ENCODE peak calls at places on chromosomes 13 and 19, in five cellular contexts. N is suprapubic skin, U is adrenal gland, Q is GM12892, G is lower leg skin. W is an unnamed sample.

GRCh38 chr13:46211521-46212351 is at the start of gene LRRC63:
- DNase-seq in N (peak), U (peak), Q (peak), G (peak), W (peak)

GRCh38 chr13:105804561-105805190 is 730.8 kb downstream of the EFNB2 start:
- DNase-seq in N (no peak), U (no peak), Q (no peak), G (no peak), W (no peak)

GRCh38 chr19:12786149-12786870 is 5.0 kb upstream of the JUNB start:
- DNase-seq in N (no peak), U (peak), Q (no peak), G (peak), W (no peak)

GRCh38 chr19:55647732-55648656 is at the start of gene CCDC106:
- DNase-seq in N (no peak), U (peak), Q (no peak), G (no peak), W (no peak)

GRCh38 chr13:83003185-83003584 is 879.1 kb downstream of the SLITRK1 start:
- DNase-seq in N (no peak), U (no peak), Q (no peak), G (no peak), W (no peak)

GRCh38 chr13:106963151-106963550 is 395.2 kb upstream of the ARGLU1 start:
- DNase-seq in N (no peak), U (no peak), Q (no peak), G (no peak), W (no peak)

GRCh38 chr19:33231511-33231910 is 5.9 kb upstream of the SLC7A10 start:
- DNase-seq in N (no peak), U (no peak), Q (no peak), G (no peak), W (no peak)

GRCh38 chr19:4067396-4068057 is 828 bp upstream of the ZBTB7A start:
- DNase-seq in N (no peak), U (no peak), Q (no peak), G (no peak), W (no peak)

GRCh38 chr19:35166100-35167063 is 11.8 kb downstream of the FXYD5 start:
- DNase-seq in N (peak), U (no peak), Q (no peak), G (no peak), W (no peak)

GRCh38 chr19:53906211-53907192 is 2.6 kb upstream of the CACNG7 start:
- DNase-seq in N (no peak), U (no peak), Q (peak), G (no peak), W (peak)

GRCh38 chr13:40468227-40468838 is 198.1 kb downstream of the FOXO1 start:
- DNase-seq in N (no peak), U (no peak), Q (no peak), G (no peak), W (no peak)

GRCh38 chr19:32720936-32721250 is 1.3 kb downstream of the TDRD12 start:
- DNase-seq in N (no peak), U (no peak), Q (no peak), G (no peak), W (no peak)

GRCh38 chr19:35935911-35936737 is at the start of gene LRFN3:
- DNase-seq in N (no peak), U (peak), Q (no peak), G (peak), W (peak)

GRCh38 chr13:44969858-44970484 is 19.3 kb downstream of the NUFIP1 start:
- DNase-seq in N (no peak), U (no peak), Q (no peak), G (no peak), W (no peak)

GRCh38 chr19:53333466-53334449 is at the start of gene ZNF845:
- DNase-seq in N (peak), U (peak), Q (peak), G (peak), W (peak)

GRCh38 chr13:23789576-23790346 is 99.4 kb downstream of the MIPEP start:
- DNase-seq in N (no peak), U (no peak), Q (no peak), G (peak), W (no peak)

GRCh38 chr13:25729201-25729600 is 322.6 kb downstream of the SHISA2 start:
- DNase-seq in N (no peak), U (no peak), Q (no peak), G (no peak), W (no peak)

GRCh38 chr13:28313579-28313978 is 175.2 kb downstream of the PAN3 start:
- DNase-seq in N (no peak), U (no peak), Q (no peak), G (no peak), W (no peak)

GRCh38 chr19:11131471-11131870 is 24.1 kb downstream of the SPC24 start:
- DNase-seq in N (no peak), U (no peak), Q (no peak), G (no peak), W (no peak)

GRCh38 chr13:114078501-114079451 is 53.6 kb downstream of the RASA3 start:
- DNase-seq in N (peak), U (no peak), Q (no peak), G (no peak), W (no peak)

GRCh38 chr13:40433577-40433976 is 232.9 kb downstream of the FOXO1 start:
- DNase-seq in N (no peak), U (no peak), Q (no peak), G (no peak), W (no peak)

GRCh38 chr19:2484178-2484937 is 8.4 kb downstream of the GADD45B start:
- DNase-seq in N (no peak), U (no peak), Q (no peak), G (no peak), W (no peak)

GRCh38 chr19:35211545-35212230 is 16.9 kb downstream of the FAM187B start:
- DNase-seq in N (peak), U (peak), Q (no peak), G (peak), W (no peak)

GRCh38 chr19:48918801-48919247 is 14.7 kb upstream of the DHDH start:
- DNase-seq in N (no peak), U (no peak), Q (no peak), G (no peak), W (no peak)

GRCh38 chr13:34655554-34655953 is 286.5 kb upstream of the NBEA start:
- DNase-seq in N (no peak), U (no peak), Q (no peak), G (no peak), W (no peak)

GRCh38 chr19:30799854-30800755 is 427.9 kb downstream of the ZNF536 start:
- DNase-seq in N (no peak), U (peak), Q (peak), G (peak), W (peak)

GRCh38 chr13:108037348-108037747 is 178.0 kb downstream of the LIG4 start:
- DNase-seq in N (no peak), U (no peak), Q (no peak), G (no peak), W (no peak)

GRCh38 chr13:49635599-49636433 is 7.5 kb downstream of the ARL11 start:
- DNase-seq in N (no peak), U (peak), Q (no peak), G (no peak), W (no peak)

GRCh38 chr13:37615271-37615670 is 16.7 kb upstream of the POSTN start:
- DNase-seq in N (no peak), U (no peak), Q (no peak), G (no peak), W (no peak)

GRCh38 chr19:33175886-33176669 is 18.1 kb upstream of the LRP3 start:
- DNase-seq in N (no peak), U (peak), Q (no peak), G (no peak), W (no peak)

GRCh38 chr19:32407004-32407992 is 1.7 kb downstream of the DPY19L3 start:
- DNase-seq in N (no peak), U (no peak), Q (no peak), G (no peak), W (no peak)

GRCh38 chr13:33351324-33351723 is 65.8 kb upstream of the STARD13 start:
- DNase-seq in N (no peak), U (no peak), Q (no peak), G (no peak), W (peak)
- TF ChIP-seq POLR2A in N (no peak), U (no peak), Q (no peak), G (no peak), W (no peak)

GRCh38 chr13:42999491-42999890 is 7.5 kb upstream of the EPSTI1 start:
- DNase-seq in N (no peak), U (no peak), Q (no peak), G (no peak), W (no peak)
- TF ChIP-seq POLR2A in N (no peak), U (no peak), Q (no peak), G (no peak), W (no peak)

GRCh38 chr19:45474191-45474940 is 6.6 kb downstream of the FOSB start:
- DNase-seq in N (no peak), U (no peak), Q (no peak), G (no peak), W (no peak)
- TF ChIP-seq POLR2A in N (no peak), U (no peak), Q (no peak), G (no peak), W (no peak)

DNA sequence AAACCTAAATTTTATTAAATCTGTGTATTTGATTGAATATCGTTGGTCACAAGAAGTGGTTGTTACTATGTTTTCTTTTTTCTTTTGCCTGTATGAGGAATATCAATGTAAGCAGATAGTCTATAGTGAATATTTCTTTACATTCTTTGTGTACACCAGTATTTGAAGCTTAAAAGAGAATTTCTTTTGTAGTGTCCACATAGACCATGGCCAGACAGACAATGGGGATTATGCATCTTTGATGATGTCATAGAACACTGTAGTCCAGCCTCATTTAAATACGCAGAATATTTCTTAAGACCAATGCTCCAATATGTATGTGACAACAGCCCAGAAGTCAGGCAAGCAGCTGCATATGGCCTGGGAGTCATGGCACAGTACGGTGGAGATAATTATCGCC is 64.8 kb downstream of the IPO5 start:
- DNase-seq in N (no peak), U (no peak), Q (no peak), G (no peak), W (no peak)
- TF ChIP-seq POLR2A in N (no peak), U (no peak), Q (no peak), G (no peak), W (no peak)

GRCh38 chr19:29666634-29667389 is 1.6 kb downstream of the PLEKHF1 start:
- DNase-seq in N (no peak), U (peak), Q (no peak), G (peak), W (peak)

GRCh38 chr19:29664753-29665214 is 477 bp upstream of the PLEKHF1 start:
- DNase-seq in N (no peak), U (no peak), Q (no peak), G (no peak), W (no peak)

GRCh38 chr19:29665215-29665825 is at the start of gene PLEKHF1:
- DNase-seq in N (peak), U (peak), Q (peak), G (peak), W (peak)

GRCh38 chr19:29667390-29667783 is 2.1 kb downstream of the PLEKHF1 start:
- DNase-seq in N (no peak), U (no peak), Q (no peak), G (no peak), W (no peak)

DNA sequence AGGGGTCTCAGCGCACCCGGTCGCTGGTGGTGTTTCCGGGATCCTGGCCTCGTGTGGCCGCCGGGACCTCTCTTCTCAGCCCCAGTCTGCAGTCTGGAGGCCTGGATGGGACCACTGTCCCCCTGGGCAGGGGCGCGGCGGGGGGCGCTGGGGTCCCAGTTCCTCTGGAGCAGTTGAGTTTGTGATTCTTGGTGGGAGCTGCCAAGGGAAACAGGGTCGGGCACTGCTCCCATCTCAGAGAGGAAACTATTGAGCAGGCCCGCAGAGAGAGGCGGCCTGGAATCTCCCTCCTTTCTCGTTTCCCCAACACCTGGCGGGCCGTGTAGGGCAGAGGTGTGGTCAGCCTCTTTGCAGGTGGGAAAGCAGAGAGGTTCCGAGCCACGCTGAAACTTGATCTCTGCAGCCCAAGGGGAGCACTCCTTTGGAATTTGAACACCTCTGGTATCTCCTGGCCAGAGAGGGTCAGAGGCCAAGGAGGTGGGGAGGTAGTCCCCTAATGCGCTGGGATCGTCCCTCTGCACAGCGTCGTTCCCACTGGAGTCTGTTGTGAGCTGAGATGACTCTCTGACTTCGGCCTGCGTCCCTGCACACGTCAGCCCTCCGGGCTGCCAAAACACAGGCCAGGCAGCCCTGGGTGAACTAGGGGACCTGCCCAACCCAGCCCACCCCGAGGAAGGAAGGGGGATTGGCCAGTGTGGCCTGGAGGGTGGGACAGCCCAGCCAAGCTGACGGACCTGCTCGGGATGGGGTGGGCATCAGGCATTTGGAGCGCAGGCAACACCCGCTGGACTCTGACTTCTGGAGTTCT is 769 bp downstream of the PLEKHF1 start:
- DNase-seq in N (no peak), U (peak), Q (no peak), G (no peak), W (no peak)
- TF ChIP-seq POLR2A in N (peak), U (no peak), Q (no peak), G (no peak), W (no peak)

GRCh38 chr13:110227864-110228643 is 78.9 kb downstream of the COL4A1 start:
- DNase-seq in N (no peak), U (no peak), Q (no peak), G (no peak), W (no peak)
- TF ChIP-seq POLR2A in N (no peak), U (no peak), Q (no peak), G (no peak), W (no peak)